ENCODE peak calls at places on chromosomes 4 and X, in nine cellular contexts. M, E, D, X, L, Z, J, H and W are unnamed samples.
A peak's percentile ranks its signal among the peaks of the same experiment; 100 is the strongest.

GRCh38 chr4:80219301-80220025 is 22.2 kb downstream of the PRDM8 start:
- DNase-seq in M (no peak), D (no peak), L (peak; percentile 50), X (no peak), H (no peak), E (no peak), J (no peak), Z (no peak), W (no peak)

GRCh38 chr4:81508786-81509574 is 37.3 kb upstream of the RASGEF1B start:
- DNase-seq in H (no peak), J (no peak), L (no peak), E (no peak), Z (no peak), X (no peak), D (no peak), M (no peak), W (no peak)

GRCh38 chrX:16730450-16730849 is 11.0 kb downstream of the SYAP1 start:
- DNase-seq in J (no peak), H (no peak), D (no peak), Z (no peak), L (no peak), X (no peak), E (no peak), M (no peak), W (no peak)

GRCh38 chr4:140103676-140104075 is 50.3 kb downstream of the MAML3 start:
- DNase-seq in E (no peak), H (no peak), M (no peak), L (no peak), J (no peak), Z (no peak), D (no peak), X (no peak), W (peak; percentile 72)

GRCh38 chrX:16120431-16120830 is 2.9 kb upstream of the GRPR start:
- DNase-seq in D (no peak), M (no peak), J (no peak), L (no peak), Z (no peak), H (no peak), X (no peak), E (no peak), W (no peak)

GRCh38 chr4:10101559-10102192 is 14.9 kb downstream of the WDR1 start:
- DNase-seq in Z (no peak), E (no peak), L (no peak), D (peak; percentile 81), M (peak; percentile 52), J (no peak), H (no peak), X (peak; percentile 90), W (no peak)

GRCh38 chrX:64571011-64571410 is 175.8 kb upstream of the MTMR8 start:
- DNase-seq in D (no peak), L (peak; percentile 38), H (no peak), X (no peak), M (no peak), Z (no peak), E (no peak), J (no peak), W (no peak)

GRCh38 chr4:107780665-107781064 is 44.1 kb upstream of the SGMS2 start:
- DNase-seq in D (no peak), X (no peak), E (no peak), H (no peak), Z (no peak), J (peak; percentile 39), M (no peak), L (peak; percentile 79), W (no peak)

GRCh38 chr4:88144048-88144447 is 14.4 kb downstream of the ABCG2 start:
- DNase-seq in J (no peak), L (peak; percentile 71), D (no peak), Z (no peak), E (no peak), M (no peak), X (no peak), H (peak; percentile 56), W (no peak)

GRCh38 chrX:65516756-65517155 is 17.8 kb downstream of the LAS1L start:
- DNase-seq in Z (no peak), M (no peak), H (no peak), D (no peak), L (no peak), J (no peak), E (no peak), X (no peak), W (no peak)

DNA sequence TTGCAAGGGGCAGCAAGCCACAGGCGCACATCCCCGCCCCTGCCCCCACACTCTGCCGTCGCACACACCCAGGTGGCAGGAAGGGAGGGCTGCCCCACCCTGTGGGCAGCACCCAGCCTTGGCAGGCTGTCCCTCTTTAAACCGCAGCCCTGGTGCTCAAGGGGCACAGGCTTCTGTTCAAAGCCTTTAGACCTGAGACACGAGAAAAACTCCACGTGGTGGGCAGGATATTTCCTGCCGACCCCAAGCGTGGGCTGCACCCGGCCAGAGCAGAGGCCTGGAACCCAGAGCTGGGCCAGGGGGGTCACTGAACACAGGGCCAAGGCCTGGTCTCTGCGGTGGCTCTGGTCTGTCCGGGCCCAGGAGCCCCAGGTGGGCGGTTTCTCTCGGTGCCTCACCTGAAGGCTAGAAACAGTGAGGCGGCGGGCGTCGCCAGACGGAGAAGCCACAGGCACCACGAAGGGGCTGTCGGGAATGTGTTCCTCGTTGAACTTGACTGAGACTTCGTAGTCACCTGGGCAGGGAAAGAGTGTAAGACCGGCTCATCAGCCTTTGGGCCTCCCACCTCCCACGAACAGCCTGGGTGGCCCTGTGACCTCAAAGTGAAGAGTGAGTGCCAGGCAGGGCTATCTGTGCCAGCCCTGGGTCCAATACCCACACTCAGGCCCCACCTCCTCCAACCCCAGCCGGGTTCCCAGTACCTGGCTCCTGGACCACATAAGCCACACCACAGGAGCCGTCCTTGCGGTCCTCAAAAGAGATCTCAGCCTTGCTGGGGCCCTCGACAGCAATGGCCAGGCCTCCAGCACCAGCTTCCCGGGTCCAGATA is 23.0 kb downstream of the FLNA start:
- DNase-seq in M (no peak), E (no peak), H (no peak), X (no peak), Z (peak; percentile 73), J (no peak), D (no peak), L (no peak), W (no peak)
- H3K27ac ChIP-seq in M (peak overlapping the region; percentile 11), E (no peak overlapping the region), H (no peak overlapping the region), X (peak overlapping the region; percentile 98), Z (peak overlapping the region; percentile 7), J (no peak overlapping the region), D (no peak overlapping the region), L (no peak overlapping the region), W (no peak overlapping the region)

DNA sequence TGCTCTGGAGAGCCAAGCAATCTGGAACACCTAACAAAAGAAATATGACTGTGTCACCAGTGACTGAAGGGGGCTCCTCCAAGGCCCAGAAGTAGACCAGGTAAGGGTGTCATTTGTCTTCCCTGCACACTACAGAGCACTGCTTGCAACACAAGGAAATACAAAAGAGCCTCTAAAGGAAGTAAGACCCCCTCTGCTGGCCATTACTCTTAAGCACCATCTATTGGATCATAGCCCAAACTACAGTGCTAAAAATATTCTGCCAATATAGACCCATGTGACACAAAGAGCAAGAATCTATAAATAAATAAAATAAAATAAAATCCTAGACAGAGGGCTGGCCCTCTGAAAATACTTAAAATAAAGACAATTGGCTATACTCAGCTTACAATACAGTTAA is 528.7 kb downstream of the TMA16 start:
- DNase-seq in H (no peak), M (no peak), J (peak; percentile 12), X (no peak), Z (no peak), D (no peak), L (peak; percentile 65), E (no peak), W (no peak)
- TF ChIP-seq CTCF in H (peak; percentile 43), M (no peak), J (peak; percentile 25), X (no peak), Z (no peak), D (no peak), L (peak; percentile 65), E (no peak), W (no peak)

DNA sequence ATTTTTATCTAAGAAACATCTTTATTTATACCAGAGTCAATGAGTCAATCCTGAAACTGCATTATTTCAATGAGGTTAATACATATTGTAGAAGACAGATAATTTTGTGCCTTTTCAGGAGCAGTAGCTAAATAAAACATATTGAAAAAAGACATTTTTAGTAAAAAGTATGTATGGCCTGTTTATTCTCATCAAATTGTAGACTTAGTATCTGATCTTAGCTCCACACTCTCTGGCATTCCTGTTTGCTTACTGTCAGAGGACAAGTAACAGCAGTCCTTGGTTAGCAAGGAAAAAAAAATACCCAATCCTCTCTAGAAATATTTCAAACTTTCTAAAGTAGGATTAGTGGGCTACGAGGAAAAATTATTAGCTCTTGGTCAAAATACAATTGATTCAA is 50.5 kb upstream of the GUCY1A1 start:
- DNase-seq in X (no peak), M (no peak), J (no peak), D (no peak), L (no peak), Z (no peak), E (no peak), H (no peak), W (no peak)
- TF ChIP-seq POLR2AphosphoS5 in X (no peak), M (no peak), J (no peak), D (no peak), L (no peak), Z (no peak), E (no peak), H (no peak), W (no peak)

GRCh38 chr4:118991686-118992085 is 103.0 kb downstream of the SYNPO2 start:
- DNase-seq in D (no peak), X (no peak), E (no peak), H (no peak), J (no peak), Z (no peak), L (no peak), M (no peak), W (no peak)

GRCh38 chr4:118989098-118990080 is 100.7 kb downstream of the SYNPO2 start:
- DNase-seq in J (no peak), M (no peak), D (no peak), E (no peak), Z (no peak), X (peak; percentile 75), L (no peak), H (no peak), W (peak; percentile 21)

GRCh38 chr4:118985170-118986000 is 96.7 kb downstream of the SYNPO2 start:
- DNase-seq in J (no peak), H (no peak), E (no peak), D (no peak), M (no peak), X (no peak), L (no peak), Z (no peak), W (no peak)

GRCh38 chr4:118988635-118988972 is 100.0 kb downstream of the SYNPO2 start:
- DNase-seq in Z (no peak), X (no peak), L (no peak), M (no peak), D (no peak), H (no peak), E (no peak), J (no peak), W (no peak)

DNA sequence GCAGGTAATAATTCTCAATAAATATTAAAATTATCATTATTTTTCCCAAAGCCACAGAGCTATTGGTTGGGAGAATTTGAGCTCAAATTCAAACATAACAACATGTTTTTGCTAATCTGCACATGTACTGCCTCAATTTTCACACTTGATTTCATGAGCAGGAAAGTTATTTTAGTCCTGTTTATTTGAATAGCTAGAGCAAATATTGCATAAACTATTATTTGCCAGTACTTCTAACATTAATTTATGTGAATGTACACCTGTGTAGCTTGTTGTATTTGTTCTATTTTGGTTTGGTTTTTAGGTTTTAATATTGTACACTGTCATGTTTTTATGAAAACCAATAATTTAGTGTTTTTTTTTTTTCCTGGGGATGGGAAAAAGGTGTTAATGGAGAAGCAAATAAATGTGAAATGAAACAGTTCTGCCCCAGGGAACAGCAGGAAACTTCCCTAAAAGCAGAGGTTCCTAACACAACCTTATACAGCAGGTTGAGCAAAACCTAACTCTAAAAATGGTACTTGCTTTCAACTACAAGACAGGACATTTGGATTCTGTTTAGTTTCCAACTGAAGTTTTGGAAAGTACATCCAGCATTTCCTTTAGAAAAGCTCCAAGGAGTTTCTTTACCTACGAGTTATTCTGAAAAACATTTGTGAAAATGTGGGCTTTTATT is 99.4 kb downstream of the SYNPO2 start:
- DNase-seq in H (no peak), X (no peak), D (no peak), Z (no peak), L (no peak), J (no peak), E (no peak), M (no peak), W (no peak)
- H3K27ac ChIP-seq in H (no peak overlapping the region), X (peak overlapping the region; percentile 89), D (peak overlapping the region; percentile 76), Z (no peak overlapping the region), L (no peak overlapping the region), J (no peak overlapping the region), E (no peak overlapping the region), M (peak overlapping the region; percentile 30), W (no peak overlapping the region)